ENCODE peak calls at places on chromosomes 13 and 19, in ten cellular contexts. C is ovary, F is thoracic aorta, S is H9, U is fibroblast of lung, G is mammary epithelial cell, L is Panc1, X is heart left ventricle, K is prostate gland, I is adrenal gland. Z is an unnamed sample. For H3K4me1 and H3K27me3, the result is how much of the 10 kb centered on the place peaks cover.

GRCh38 chr13:38348890-38349289 is 761 bp upstream of the UFM1 start:
- DNase-seq in C (peak), G (peak), S (no peak), U (no peak), I (peak), F (no peak), L (no peak), K (peak), X (no peak), Z (no peak)

GRCh38 chr19:27738569-27739193 is 1474.3 kb downstream of the UQCRFS1 start:
- DNase-seq in F (no peak), C (no peak), X (no peak), U (no peak), G (peak), S (no peak), L (no peak), I (no peak), K (no peak), Z (no peak)

GRCh38 chr19:32651729-32652140 is 23.2 kb downstream of the ANKRD27 start:
- DNase-seq in F (no peak), L (no peak), K (no peak), C (no peak), X (peak), I (no peak), U (peak), G (no peak), S (peak), Z (peak)

GRCh38 chr19:6738726-6739389 is 622 bp upstream of the TRIP10 start:
- DNase-seq in S (no peak), X (peak), L (no peak), U (no peak), G (peak), K (peak), F (no peak), C (peak), I (peak), Z (no peak)

GRCh38 chr13:83881917-83882625 is at the start of gene SLITRK1:
- DNase-seq in I (peak), K (no peak), F (no peak), C (no peak), U (peak), X (no peak), S (peak), G (peak), L (no peak), Z (peak)

GRCh38 chr19:55113570-55114039 is 3.8 kb downstream of the PPP1R12C start:
- DNase-seq in C (peak), G (peak), K (peak), I (peak), X (peak), S (peak), F (peak), L (no peak), U (peak), Z (no peak)

GRCh38 chr13:38863536-38863935 is 127.1 kb downstream of the STOML3 start:
- DNase-seq in I (no peak), C (no peak), F (no peak), U (no peak), X (no peak), G (no peak), K (no peak), L (no peak), S (no peak), Z (no peak)

GRCh38 chr13:33642374-33643065 is 175.4 kb upstream of the RFC3 start:
- DNase-seq in S (no peak), L (no peak), G (peak), C (peak), I (no peak), X (peak), F (no peak), U (peak), K (no peak), Z (no peak)

GRCh38 chr13:20174656-20175405 is 14.0 kb upstream of the GJA3 start:
- DNase-seq in G (peak), L (peak), F (peak), U (peak), K (peak), X (peak), I (peak), C (no peak), S (peak), Z (peak)

GRCh38 chr13:110629735-110630134 is 14.4 kb downstream of the NAXD start:
- DNase-seq in S (no peak), L (no peak), U (no peak), I (no peak), C (no peak), K (no peak), G (no peak), X (no peak), F (no peak), Z (no peak)

GRCh38 chr19:47821460-47822020 is at the start of gene CRX:
- DNase-seq in G (no peak), L (no peak), F (no peak), S (no peak), U (no peak), I (no peak), K (no peak), X (no peak), C (no peak), Z (no peak)

GRCh38 chr19:43820098-43820860 is 6.8 kb upstream of the ZNF283 start:
- DNase-seq in X (peak), G (peak), L (no peak), I (peak), S (peak), C (no peak), F (no peak), K (no peak), U (peak), Z (peak)

GRCh38 chr13:101308247-101309013 is 107.9 kb downstream of the NALCN start:
- DNase-seq in G (peak), F (no peak), C (no peak), L (no peak), U (no peak), I (no peak), X (no peak), K (no peak), S (no peak), Z (no peak)

GRCh38 chr19:2634228-2634951 is 68.1 kb downstream of the GNG7 start:
- DNase-seq in I (no peak), S (no peak), L (no peak), K (no peak), X (peak), U (peak), F (peak), C (no peak), G (no peak), Z (no peak)

GRCh38 chr19:47644743-47645499 is 36.0 kb downstream of the BICRA start:
- DNase-seq in L (no peak), C (no peak), G (no peak), U (no peak), K (no peak), S (no peak), I (no peak), F (no peak), X (no peak), Z (peak)

GRCh38 chr19:10431254-10431942 is 11.1 kb downstream of the PDE4A start:
- DNase-seq in I (no peak), F (no peak), S (no peak), L (no peak), C (no peak), G (no peak), K (no peak), U (no peak), X (no peak), Z (no peak)

GRCh38 chr13:59609421-59609820 is 554.3 kb downstream of the DIAPH3 start:
- DNase-seq in X (no peak), G (no peak), U (no peak), F (no peak), L (no peak), C (no peak), K (no peak), S (no peak), I (no peak), Z (no peak)

GRCh38 chr19:52786078-52786463 is 520 bp downstream of the ZNF600 start:
- DNase-seq in I (peak), X (peak), L (no peak), U (no peak), C (peak), K (peak), G (peak), F (no peak), S (no peak), Z (no peak)

GRCh38 chr19:48415395-48415794 is 21.9 kb downstream of the GRIN2D start:
- DNase-seq in G (peak), C (no peak), S (peak), I (peak), X (peak), F (no peak), L (no peak), U (peak), K (peak), Z (peak)

GRCh38 chr13:102183509-102184182 is 218.2 kb downstream of the FGF14 start:
- DNase-seq in X (no peak), K (no peak), G (no peak), L (no peak), F (no peak), I (no peak), C (no peak), S (no peak), U (no peak), Z (no peak)

GRCh38 chr19:10503002-10503789 is at the start of gene KEAP1:
- DNase-seq in C (peak), I (no peak), K (no peak), L (no peak), X (no peak), S (peak), G (no peak), F (no peak), U (peak), Z (peak)

GRCh38 chr13:69474286-69474685 is 633.3 kb upstream of the ATXN8OS start:
- DNase-seq in I (no peak), X (no peak), U (no peak), F (no peak), C (no peak), K (no peak), S (no peak), G (no peak), L (no peak), Z (no peak)

GRCh38 chr13:44321961-44322360 is 51.7 kb upstream of the SERP2 start:
- DNase-seq in L (no peak), G (no peak), K (no peak), I (no peak), U (no peak), F (no peak), X (no peak), C (no peak), S (no peak), Z (no peak)

GRCh38 chr19:16325161-16325527 is 518 bp downstream of the KLF2 start:
- DNase-seq in X (peak), L (no peak), S (peak), I (peak), U (no peak), F (no peak), C (peak), G (no peak), K (no peak), Z (peak)

GRCh38 chr13:29136341-29136740 is 316.2 kb downstream of the MTUS2 start:
- DNase-seq in C (no peak), S (no peak), G (no peak), F (no peak), X (no peak), I (no peak), U (no peak), L (no peak), K (no peak), Z (no peak)

GRCh38 chr19:18894254-18895037 is 1.5 kb downstream of the CERS1 start:
- DNase-seq in K (no peak), G (no peak), C (no peak), S (peak), L (no peak), X (no peak), I (no peak), U (peak), F (no peak), Z (peak)

GRCh38 chr19:11738746-11739620 is at the start of gene ZNF823:
- DNase-seq in U (peak), S (peak), F (peak), I (peak), G (peak), C (peak), X (peak), K (peak), L (peak), Z (peak)

GRCh38 chr19:51168571-51169282 is 26.6 kb downstream of the SIGLEC7 start:
- DNase-seq in X (no peak), F (no peak), S (no peak), L (no peak), K (no peak), U (no peak), I (no peak), C (peak), G (no peak), Z (peak)

GRCh38 chr13:75049936-75050335 is 432.0 kb downstream of the TBC1D4 start:
- DNase-seq in I (no peak), U (no peak), F (no peak), C (no peak), S (no peak), L (no peak), K (no peak), X (no peak), G (no peak), Z (no peak)

DNA sequence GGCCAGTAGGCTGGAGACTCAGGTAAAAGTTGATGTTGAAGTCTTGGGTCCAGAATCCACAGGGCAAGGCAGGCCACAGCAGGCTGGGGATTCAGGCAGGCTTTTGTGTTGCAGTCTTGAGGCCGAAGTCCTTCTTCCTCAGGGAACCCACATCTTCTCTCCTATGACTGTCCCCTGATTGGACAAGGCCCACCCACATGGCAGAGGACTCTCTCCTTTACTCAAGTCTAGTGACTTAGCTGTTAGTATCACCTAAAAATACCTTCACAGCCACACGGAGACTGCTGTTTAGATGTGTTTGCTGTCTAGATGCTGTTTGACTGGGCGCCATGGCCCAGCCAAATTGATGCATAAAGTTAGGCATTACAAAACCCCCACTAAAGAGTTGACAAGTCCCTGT is 9.9 kb upstream of the SPATA13 start:
- DNase-seq in I (no peak), C (no peak), U (no peak), X (no peak), S (no peak), K (no peak), L (no peak), G (no peak), F (no peak), Z (no peak)
- H3K4me1 ChIP-seq in I (under half), C (under half), U (under half), X (under half), S (under half), K (under half), L (under half), G (under half), F (under half), Z (under half)

GRCh38 chr19:38360839-38361631 is 13.3 kb upstream of the PSMD8 start:
- DNase-seq in G (no peak), I (no peak), X (no peak), K (no peak), U (no peak), F (no peak), C (no peak), S (no peak), L (no peak), Z (no peak)
- H3K27me3 ChIP-seq in G (under half), I (under half), X (under half), K (under half), U (under half), F (under half), C (under half), S (under half), L (under half), Z (under half)

DNA sequence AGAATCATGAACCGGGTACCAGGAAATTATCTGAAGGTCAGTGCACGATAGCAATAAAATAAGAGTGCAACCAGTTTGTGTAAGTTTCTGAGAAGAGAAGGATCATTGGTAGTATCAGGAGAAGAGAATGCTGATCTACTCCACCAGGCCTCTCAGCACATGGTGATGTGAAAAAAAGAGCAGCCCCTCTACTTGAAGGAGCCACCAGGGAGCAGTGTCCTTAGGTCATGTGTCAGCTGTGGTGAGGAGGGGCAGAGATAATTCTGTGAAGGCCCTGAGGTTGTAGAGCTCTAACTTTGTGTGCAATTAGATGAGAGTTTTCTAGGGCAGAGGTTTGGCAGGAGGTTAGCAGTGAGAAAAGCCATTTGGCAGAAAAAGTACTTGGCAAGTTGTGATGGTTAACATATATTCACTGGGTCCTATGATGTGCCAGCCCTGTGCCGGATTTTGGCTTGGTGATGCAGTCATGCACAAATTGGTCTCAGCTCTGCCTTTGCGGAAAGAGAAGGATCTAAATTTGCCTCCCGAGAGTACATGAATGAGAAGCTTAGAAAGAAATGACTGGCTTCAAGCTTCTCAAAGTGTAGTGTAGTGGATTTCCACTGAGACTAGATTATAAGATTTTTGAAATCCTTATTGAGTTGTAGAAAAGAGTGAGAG is 19.2 kb upstream of the ZC3H13 start:
- DNase-seq in U (no peak), L (no peak), C (no peak), I (no peak), F (no peak), X (no peak), S (peak), K (no peak), G (no peak), Z (no peak)
- TF ChIP-seq CTCF in U (no peak), L (no peak), C (no peak), I (no peak), F (no peak), X (no peak), S (peak), K (no peak), G (no peak), Z (peak)

GRCh38 chr19:39951065-39951650 is 16.7 kb upstream of the FCGBP start:
- DNase-seq in U (no peak), C (no peak), S (no peak), K (no peak), L (no peak), G (no peak), X (no peak), F (no peak), I (no peak), Z (no peak)
- H3K4me1 ChIP-seq in U (under half), C (under half), S (under half), K (under half), L (under half), G (under half), X (under half), F (under half), I (under half), Z (under half)

GRCh38 chr19:45235485-45235884 is 9.7 kb downstream of the EXOC3L2 start:
- DNase-seq in U (no peak), F (no peak), K (no peak), L (no peak), S (no peak), I (no peak), G (no peak), C (no peak), X (no peak), Z (no peak)
- H3K27me3 ChIP-seq in U (under half), F (under half), K (under half), L (under half), S (under half), I (under half), G (under half), C (under half), X (under half), Z (half or more)

GRCh38 chr13:45863716-45864590 is 12.4 kb upstream of the SIAH3 start:
- DNase-seq in X (no peak), K (no peak), I (no peak), G (no peak), L (no peak), U (no peak), F (no peak), C (no peak), S (no peak), Z (no peak)

GRCh38 chr13:45860240-45860639 is 8.7 kb upstream of the SIAH3 start:
- DNase-seq in S (no peak), I (no peak), F (no peak), U (no peak), G (no peak), K (no peak), X (no peak), L (no peak), C (no peak), Z (no peak)

GRCh38 chr13:45865414-45865813 is 13.9 kb upstream of the SIAH3 start:
- DNase-seq in U (no peak), S (no peak), G (no peak), F (no peak), L (no peak), C (no peak), K (no peak), I (no peak), X (no peak), Z (no peak)

GRCh38 chr13:45859682-45860081 is 8.1 kb upstream of the SIAH3 start:
- DNase-seq in K (no peak), I (no peak), C (no peak), F (no peak), X (no peak), S (peak), G (peak), L (no peak), U (no peak), Z (no peak)

GRCh38 chr13:45861352-45861751 is 9.8 kb upstream of the SIAH3 start:
- DNase-seq in I (no peak), K (no peak), S (no peak), L (no peak), G (peak), X (no peak), F (no peak), U (no peak), C (no peak), Z (no peak)
- TF ChIP-seq CTCF in I (no peak), K (no peak), S (no peak), L (no peak), G (no peak), X (no peak), F (no peak), U (no peak), C (no peak), Z (no peak)